ENCODE peak calls at places on chromosome 16, in five cellular contexts. J is testis, P is adrenal gland, N is astrocyte, X is neural progenitor cell. D is an unnamed sample.

GRCh38 chr16:17241264-17241835 is 229.4 kb downstream of the XYLT1 start:
- DNase-seq in X (no peak), N (no peak), J (no peak), P (no peak), D (no peak)

GRCh38 chr16:13176711-13177110 is 275.3 kb downstream of the SHISA9 start:
- DNase-seq in J (no peak), P (no peak), X (no peak), N (no peak), D (no peak)

GRCh38 chr16:28087675-28088285 is 24.3 kb upstream of the GSG1L start:
- DNase-seq in N (no peak), P (no peak), X (no peak), J (no peak), D (no peak)

GRCh38 chr16:69775535-69775934 is 13.4 kb downstream of the WWP2 start:
- DNase-seq in J (no peak), N (no peak), P (no peak), X (no peak), D (no peak)

GRCh38 chr16:57083469-57083868 is 8.9 kb upstream of the CPNE2 start:
- DNase-seq in N (no peak), P (no peak), X (no peak), J (no peak), D (no peak)

GRCh38 chr16:79272141-79272577 is 328.4 kb downstream of the MAF start:
- DNase-seq in J (no peak), P (no peak), X (no peak), N (no peak), D (no peak)

GRCh38 chr16:48608452-48608851 is 1.5 kb downstream of the N4BP1 start:
- DNase-seq in X (no peak), J (no peak), N (peak; percentile 31), P (no peak), D (no peak)

GRCh38 chr16:65773319-65773874 is 593.1 kb upstream of the CDH5 start:
- DNase-seq in X (no peak), P (no peak), J (no peak), N (no peak), D (no peak)

GRCh38 chr16:57570301-57571070 is 28.0 kb downstream of the ADGRG5 start:
- DNase-seq in J (no peak), P (no peak), N (no peak), X (no peak), D (no peak)

GRCh38 chr16:84759906-84760305 is 59.9 kb upstream of the CRISPLD2 start:
- DNase-seq in J (no peak), N (no peak), X (no peak), P (no peak), D (no peak)

GRCh38 chr16:3444032-3444388 is 530 bp downstream of the NAA60 start:
- DNase-seq in P (peak; percentile 38), J (peak; percentile 49), N (peak; percentile 76), X (peak; percentile 49), D (peak; percentile 28)

GRCh38 chr16:12455287-12455798 is 348.3 kb downstream of the CPPED1 start:
- DNase-seq in X (peak; percentile 85), P (peak; percentile 66), N (no peak), J (peak; percentile 75), D (peak; percentile 55)

GRCh38 chr16:27520982-27521673 is 28.6 kb downstream of the GTF3C1 start:
- DNase-seq in N (peak; percentile 37), X (no peak), P (peak; percentile 47), J (no peak), D (no peak)

GRCh38 chr16:53643474-53643873 is 60.2 kb downstream of the RPGRIP1L start:
- DNase-seq in X (no peak), N (no peak), P (no peak), J (no peak), D (no peak)

GRCh38 chr16:57513371-57514102 is 22.8 kb downstream of the CCDC102A start:
- DNase-seq in J (no peak), X (no peak), P (no peak), N (no peak), D (no peak)

GRCh38 chr16:73483934-73484712 is 436.2 kb upstream of the ZFHX3 start:
- DNase-seq in J (no peak), N (no peak), P (no peak), X (no peak), D (no peak)

GRCh38 chr16:25014500-25015147 is 545 bp downstream of the ARHGAP17 start:
- DNase-seq in P (peak; percentile 65), X (peak; percentile 77), N (peak; percentile 44), J (peak; percentile 63), D (peak; percentile 44)

GRCh38 chr16:17544785-17545184 is 74.0 kb upstream of the XYLT1 start:
- DNase-seq in N (no peak), J (peak; percentile 55), X (peak; percentile 47), P (peak; percentile 24), D (peak; percentile 13)

GRCh38 chr16:86597126-86597879 is 19.0 kb downstream of the FOXL1 start:
- DNase-seq in P (no peak), N (no peak), X (no peak), J (no peak), D (no peak)
- H3K4me3 ChIP-seq in P (no peak overlapping the region), N (no peak overlapping the region), X (no peak overlapping the region), J (peak overlapping the region; percentile 12), D (no peak overlapping the region)

GRCh38 chr16:20084624-20085226 is 11.0 kb upstream of the GPR139 start:
- DNase-seq in J (no peak), N (no peak), X (no peak), P (no peak), D (no peak)
- H3K27me3 ChIP-seq in J (no peaks in the 10 kb centered on the region), N (no peaks in the 10 kb centered on the region), X (no peaks in the 10 kb centered on the region), P (peaks cover 9% of the 10 kb centered on the region), D (peaks cover 11% of the 10 kb centered on the region)

DNA sequence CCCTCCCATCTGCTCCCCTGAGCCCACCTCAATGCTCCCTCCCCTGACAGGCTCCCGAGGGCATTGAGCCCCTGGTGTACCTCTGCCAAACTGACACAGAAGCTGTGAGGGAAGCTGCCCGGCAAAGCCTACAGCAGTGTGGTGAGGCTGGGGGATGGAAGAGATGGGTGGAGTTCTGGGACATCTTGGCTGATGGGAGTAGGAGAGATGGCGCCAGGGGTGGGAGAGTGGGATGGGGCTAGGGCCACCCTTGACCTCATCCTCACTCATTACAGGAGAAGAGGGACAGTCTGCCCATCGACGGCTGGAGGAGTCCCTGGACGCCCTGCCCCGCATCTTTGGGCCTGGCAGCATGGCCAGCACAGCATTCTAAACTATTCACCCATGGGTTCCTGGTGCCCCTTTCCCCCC is 16.2 kb upstream of the CTCF start:
- DNase-seq in P (no peak), N (no peak), X (no peak), J (no peak), D (no peak)
- H3K36me3 ChIP-seq in P (no peaks in the 10 kb centered on the region), N (peaks cover 16% of the 10 kb centered on the region), X (no peaks in the 10 kb centered on the region), J (no peaks in the 10 kb centered on the region), D (peaks cover 19% of the 10 kb centered on the region)

GRCh38 chr16:86507173-86508027 is 2.9 kb upstream of the FOXF1 start:
- DNase-seq in P (no peak), J (no peak), N (no peak), X (no peak), D (peak; percentile 69)
- H3K4me3 ChIP-seq in P (no peak overlapping the region), J (peak overlapping the region; percentile 64), N (no peak overlapping the region), X (no peak overlapping the region), D (peak overlapping the region; percentile 69)

GRCh38 chr16:1033128-1033679 is 39.3 kb upstream of the SSTR5 start:
- DNase-seq in X (no peak), J (no peak), N (no peak), P (no peak), D (no peak)
- H3K27me3 ChIP-seq in X (no peaks in the 10 kb centered on the region), J (no peaks in the 10 kb centered on the region), N (peaks cover 12% of the 10 kb centered on the region), P (peaks cover 6% of the 10 kb centered on the region), D (peaks cover 17% of the 10 kb centered on the region)

DNA sequence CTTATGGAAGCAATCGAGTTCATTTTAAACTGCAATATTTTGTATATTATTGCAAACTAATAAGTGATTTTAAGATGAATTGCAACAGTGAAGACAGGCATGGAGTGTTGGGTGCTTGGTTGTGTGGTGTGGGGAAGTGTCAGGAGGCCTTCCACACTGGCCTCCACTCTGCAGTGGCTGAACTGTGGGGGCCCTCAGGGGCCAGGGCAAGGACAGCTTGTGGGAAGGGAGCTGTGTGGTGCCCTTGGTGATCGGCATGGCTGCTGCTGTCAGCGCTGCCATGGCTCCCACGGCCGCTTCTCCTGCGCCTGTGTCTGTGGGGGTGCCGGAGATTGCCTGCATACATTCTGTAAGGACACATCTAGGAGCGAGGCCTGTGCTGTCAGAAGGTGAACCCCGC is 19.2 kb downstream of the TCF25 start:
- DNase-seq in N (no peak), J (no peak), P (no peak), X (no peak), D (no peak)
- H3K36me3 ChIP-seq in N (peaks cover 49% of the 10 kb centered on the region), J (no peaks in the 10 kb centered on the region), P (no peaks in the 10 kb centered on the region), X (no peaks in the 10 kb centered on the region), D (peaks cover 8% of the 10 kb centered on the region)